ENCODE peak calls at places on chromosome 4, in ten cellular contexts. F is lung, D is H9, X is hepatocyte, W is endothelial cell, A is GM06990, E is A549, U is HFF-Myc, N is AG04449, R is D721Med. Q is an unnamed sample.

GRCh38 chr4:54077812-54078211 is 13.4 kb upstream of the CHIC2 start:
- DNase-seq in W (no peak), U (no peak), D (no peak), E (no peak), F (no peak), R (no peak), A (no peak), X (no peak), N (no peak), Q (no peak)

GRCh38 chr4:87949961-87950360 is 25.6 kb upstream of the SPP1 start:
- DNase-seq in W (no peak), U (no peak), R (no peak), N (no peak), D (no peak), X (no peak), E (peak), A (no peak), F (no peak), Q (peak)

GRCh38 chr4:143358923-143359694 is 22.4 kb downstream of the GAB1 start:
- DNase-seq in R (no peak), E (peak), U (peak), F (peak), W (no peak), N (no peak), X (peak), D (no peak), A (no peak), Q (peak)

GRCh38 chr4:141858437-141858836 is 222.1 kb downstream of the IL15 start:
- DNase-seq in U (no peak), D (no peak), E (no peak), N (no peak), F (no peak), A (no peak), R (no peak), W (no peak), X (no peak), Q (no peak)

GRCh38 chr4:184860018-184860530 is 34.3 kb upstream of the ACSL1 start:
- DNase-seq in F (no peak), R (no peak), N (no peak), E (no peak), W (no peak), D (no peak), A (peak), U (no peak), X (no peak), Q (no peak)

GRCh38 chr4:153618831-153619230 is 65.2 kb upstream of the TLR2 start:
- DNase-seq in F (no peak), E (no peak), A (no peak), D (no peak), N (no peak), U (no peak), R (no peak), W (no peak), X (no peak), Q (peak)

GRCh38 chr4:87005369-87005689 is 70.5 kb downstream of the AFF1 start:
- DNase-seq in R (no peak), F (no peak), W (no peak), X (no peak), N (no peak), D (no peak), E (no peak), A (no peak), U (no peak), Q (no peak)

GRCh38 chr4:111681270-111681669 is 464.0 kb upstream of the FAM241A start:
- DNase-seq in W (no peak), R (no peak), D (no peak), N (no peak), A (no peak), X (no peak), F (no peak), E (no peak), U (no peak), Q (no peak)

GRCh38 chr4:168441412-168441811 is 38.9 kb downstream of the DDX60L start:
- DNase-seq in R (no peak), U (no peak), A (no peak), X (no peak), N (no peak), F (no peak), D (no peak), W (no peak), E (no peak), Q (no peak)

GRCh38 chr4:168865854-168866253 is 144.2 kb downstream of the CBR4 start:
- DNase-seq in X (no peak), U (no peak), F (no peak), R (no peak), W (no peak), E (no peak), N (no peak), D (no peak), A (no peak), Q (no peak)

GRCh38 chr4:186948361-186949291 is 225.0 kb upstream of the FAT1 start:
- DNase-seq in X (peak), A (no peak), U (no peak), R (no peak), N (no peak), E (peak), F (no peak), D (peak), W (peak), Q (peak)

GRCh38 chr4:37788782-37789181 is 37.7 kb upstream of the PGM2 start:
- DNase-seq in A (no peak), D (no peak), W (no peak), F (no peak), E (no peak), N (no peak), X (no peak), U (no peak), R (no peak), Q (no peak)

GRCh38 chr4:140018931-140019618 is 134.9 kb downstream of the MAML3 start:
- DNase-seq in N (no peak), F (no peak), U (no peak), A (no peak), E (peak), X (peak), D (no peak), R (no peak), W (no peak), Q (peak)

GRCh38 chr4:153620352-153620751 is 63.7 kb upstream of the TLR2 start:
- DNase-seq in F (no peak), D (no peak), W (no peak), U (peak), N (peak), A (no peak), X (no peak), E (no peak), R (no peak), Q (peak)

GRCh38 chr4:155961575-155961974 is 7.9 kb upstream of the CTSO start:
- DNase-seq in E (no peak), X (no peak), D (no peak), U (no peak), R (no peak), F (no peak), A (no peak), N (no peak), W (no peak), Q (no peak)

GRCh38 chr4:85637778-85638177 is 162.8 kb downstream of the ARHGAP24 start:
- DNase-seq in W (no peak), A (no peak), D (no peak), U (no peak), X (no peak), N (no peak), E (no peak), R (no peak), F (no peak), Q (no peak)

GRCh38 chr4:76023381-76023780 is at the start of gene CXCL10:
- DNase-seq in X (no peak), A (no peak), D (no peak), F (no peak), R (no peak), N (no peak), E (no peak), W (no peak), U (no peak), Q (no peak)

GRCh38 chr4:163701915-163702314 is 207.4 kb downstream of the TMA16 start:
- DNase-seq in W (no peak), E (no peak), U (no peak), D (no peak), N (no peak), X (no peak), R (no peak), F (no peak), A (peak), Q (peak)

GRCh38 chr4:97252615-97253154 is 890.6 kb downstream of the STPG2 start:
- DNase-seq in U (no peak), F (no peak), E (no peak), X (no peak), N (no peak), A (no peak), W (no peak), R (no peak), D (no peak), Q (no peak)

GRCh38 chr4:19945501-19945900 is 306.2 kb upstream of the SLIT2 start:
- DNase-seq in X (no peak), F (no peak), W (no peak), E (no peak), R (no peak), N (no peak), U (peak), D (no peak), A (no peak), Q (no peak)

GRCh38 chr4:16496501-16496900 is 270.2 kb upstream of the TAPT1 start:
- DNase-seq in E (no peak), F (no peak), X (no peak), N (peak), U (peak), R (no peak), A (no peak), D (no peak), W (no peak), Q (peak)

GRCh38 chr4:125681240-125681639 is 366.5 kb downstream of the FAT4 start:
- DNase-seq in A (no peak), R (no peak), E (no peak), N (no peak), U (no peak), W (no peak), D (no peak), F (no peak), X (no peak), Q (no peak)

GRCh38 chr4:69951602-69952001 is 13.9 kb downstream of the CSN2 start:
- DNase-seq in X (no peak), E (no peak), F (no peak), N (no peak), W (no peak), D (no peak), R (no peak), A (no peak), U (no peak), Q (no peak)

GRCh38 chr4:121107507-121107906 is 35.2 kb upstream of the NDNF start:
- DNase-seq in W (no peak), E (no peak), U (no peak), A (no peak), X (no peak), R (no peak), D (no peak), F (no peak), N (no peak), Q (no peak)

GRCh38 chr4:121113680-121114079 is 41.3 kb upstream of the NDNF start:
- DNase-seq in W (no peak), D (no peak), N (no peak), X (no peak), A (no peak), E (no peak), R (no peak), U (no peak), F (no peak), Q (no peak)

GRCh38 chr4:121114756-121115155 is 42.4 kb upstream of the NDNF start:
- DNase-seq in A (no peak), U (no peak), D (no peak), E (no peak), X (no peak), F (no peak), W (no peak), R (no peak), N (no peak), Q (no peak)

GRCh38 chr4:121108557-121108956 is 36.2 kb upstream of the NDNF start:
- DNase-seq in W (no peak), F (no peak), N (no peak), U (no peak), D (no peak), R (no peak), X (no peak), E (no peak), A (no peak), Q (no peak)

DNA sequence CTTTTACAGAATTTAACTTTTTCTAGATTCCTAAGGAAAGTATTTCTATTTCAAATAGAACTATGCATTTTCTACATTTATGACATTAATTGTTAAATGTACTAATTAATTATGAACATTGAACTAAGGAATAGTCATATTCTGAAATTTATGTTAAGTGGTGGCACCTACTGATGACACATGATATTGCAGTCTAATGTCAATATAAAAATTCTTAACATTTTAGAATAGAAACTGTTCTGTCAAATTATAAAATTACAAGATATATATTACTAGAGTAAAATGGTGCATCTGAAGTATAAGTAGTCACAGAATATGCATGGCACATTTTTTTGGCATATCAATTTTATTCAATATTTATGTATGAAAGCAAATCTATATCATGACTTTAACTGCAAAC is 40.2 kb upstream of the NDNF start:
- DNase-seq in D (no peak), R (no peak), X (no peak), N (no peak), A (no peak), E (no peak), U (no peak), F (no peak), W (no peak), Q (no peak)
- TF ChIP-seq CTCF in D (peak), R (peak), X (peak), N (no peak), A (no peak), E (no peak), U (no peak), F (no peak), W (peak), Q (peak)

DNA sequence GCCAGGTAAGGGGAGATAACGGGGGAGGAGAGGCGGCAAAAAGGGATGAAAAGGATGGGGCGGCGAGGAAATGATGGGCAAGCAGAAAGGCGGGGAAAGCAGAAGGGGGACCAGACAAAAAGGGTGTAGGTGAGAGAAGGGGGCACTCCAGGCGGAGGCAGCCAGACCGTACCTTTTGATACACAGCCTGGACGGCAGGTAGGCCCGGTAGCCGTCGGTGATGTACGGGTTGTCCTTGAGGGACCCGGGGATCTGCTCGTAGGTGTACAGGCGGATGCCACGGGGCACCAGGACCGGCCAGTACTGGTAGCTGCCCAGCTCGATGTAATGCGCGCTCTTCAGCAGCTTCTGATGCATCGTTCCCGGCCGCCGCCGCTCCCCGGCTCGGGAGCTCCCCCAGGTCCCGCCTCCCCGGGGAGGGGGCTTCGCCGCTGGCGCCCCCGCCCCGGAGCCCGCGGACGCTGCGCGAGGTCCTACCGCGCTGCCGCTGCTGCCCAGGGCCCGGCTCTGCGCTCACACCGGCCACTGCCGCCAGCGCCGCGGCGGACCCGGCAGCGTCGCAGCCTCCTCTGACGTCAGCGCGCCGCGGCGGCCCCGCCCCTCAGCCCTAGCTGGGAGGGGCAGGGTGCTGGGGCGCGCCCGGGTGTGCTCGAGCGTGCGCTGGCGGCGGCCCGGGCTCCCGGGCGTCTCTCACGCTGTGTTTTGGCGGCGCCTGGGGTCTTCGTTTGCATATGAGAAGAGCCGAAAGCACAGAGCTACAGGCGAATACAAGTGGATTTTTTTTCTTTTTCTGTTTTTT is at the start of gene PAQR3:
- DNase-seq in F (peak), A (peak), W (peak), E (peak), R (peak), X (peak), U (no peak), D (peak), N (no peak), Q (peak)
- TF ChIP-seq CTCF in F (no peak), A (no peak), W (no peak), E (no peak), R (no peak), X (no peak), U (no peak), D (no peak), N (no peak), Q (no peak)

DNA sequence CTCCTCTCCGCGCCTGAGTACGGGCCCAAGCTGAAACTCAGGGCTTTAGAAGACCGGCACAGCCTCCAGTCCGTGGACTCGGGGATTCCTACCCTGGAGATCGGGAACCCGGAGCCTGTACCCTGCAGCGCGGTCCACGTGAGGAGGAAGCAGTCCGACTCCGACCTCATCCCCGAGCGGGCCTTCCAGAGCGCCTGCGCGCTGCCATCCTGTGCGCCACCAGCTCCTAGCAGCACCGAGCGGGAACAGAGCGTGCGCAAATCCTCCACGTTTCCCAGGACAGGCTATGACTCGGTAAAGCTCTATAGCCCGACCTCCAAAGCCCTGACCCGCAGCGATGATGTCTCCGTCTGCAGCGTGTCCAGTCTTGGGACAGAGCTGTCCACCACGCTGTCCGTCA is 13.9 kb downstream of the TBC1D14 start:
- DNase-seq in F (no peak), A (no peak), W (no peak), D (no peak), E (no peak), X (no peak), R (no peak), U (no peak), N (no peak), Q (no peak)
- TF ChIP-seq CTCF in F (no peak), A (no peak), W (no peak), D (no peak), E (no peak), X (no peak), R (no peak), U (no peak), N (no peak), Q (no peak)

GRCh38 chr4:177159600-177159999 is 150.1 kb upstream of the NEIL3 start:
- DNase-seq in N (no peak), D (peak), X (no peak), R (no peak), W (no peak), A (no peak), F (no peak), E (no peak), U (no peak), Q (no peak)

DNA sequence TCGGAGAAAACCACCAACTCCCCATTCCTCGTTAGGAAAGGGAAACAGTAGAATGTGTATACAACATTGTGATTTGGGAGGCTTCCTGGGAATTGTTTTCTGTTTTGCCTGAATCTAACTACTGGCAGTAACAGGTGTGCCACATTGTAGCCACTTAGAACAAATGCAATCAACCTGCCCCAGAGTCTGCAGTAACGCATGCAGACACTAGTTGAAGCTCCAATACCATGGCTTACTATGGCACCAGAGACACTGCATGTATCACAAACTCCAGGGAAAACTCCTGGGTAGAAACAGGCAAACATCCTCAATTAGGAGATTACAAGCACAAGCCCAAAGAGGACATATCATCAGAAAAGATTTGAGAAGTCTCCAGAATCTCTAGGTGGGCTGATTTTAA is 154.2 kb upstream of the NEIL3 start:
- DNase-seq in U (no peak), A (no peak), W (no peak), R (no peak), E (peak), N (no peak), F (no peak), D (peak), X (no peak), Q (no peak)
- TF ChIP-seq CTCF in U (no peak), A (no peak), W (no peak), R (no peak), E (no peak), N (no peak), F (no peak), D (peak), X (no peak), Q (no peak)

GRCh38 chr4:81472249-81473085 is 760 bp upstream of the RASGEF1B start:
- DNase-seq in W (peak), A (no peak), F (peak), R (no peak), X (peak), N (no peak), E (peak), D (peak), U (no peak), Q (peak)
- TF ChIP-seq CTCF in W (peak), A (peak), F (no peak), R (peak), X (peak), N (no peak), E (no peak), D (peak), U (peak), Q (peak)

GRCh38 chr4:56641494-56642051 is 39.5 kb downstream of the HOPX start:
- DNase-seq in D (no peak), F (no peak), N (peak), U (peak), E (peak), X (peak), A (no peak), W (no peak), R (no peak), Q (peak)
- TF ChIP-seq CTCF in D (no peak), F (no peak), N (no peak), U (peak), E (no peak), X (no peak), A (peak), W (no peak), R (no peak), Q (peak)

GRCh38 chr4:6594826-6595355 is 19.9 kb downstream of the MAN2B2 start:
- DNase-seq in U (no peak), A (no peak), R (no peak), D (no peak), W (no peak), F (no peak), E (no peak), N (no peak), X (no peak), Q (peak)
- TF ChIP-seq CTCF in U (no peak), A (no peak), R (no peak), D (no peak), W (no peak), F (no peak), E (no peak), N (no peak), X (no peak), Q (no peak)

GRCh38 chr4:188372856-188373255 is 233.6 kb downstream of the TRIML1 start:
- DNase-seq in F (no peak), X (peak), A (no peak), E (peak), N (no peak), W (no peak), D (no peak), R (no peak), U (peak), Q (no peak)
- TF ChIP-seq CTCF in F (no peak), X (peak), A (no peak), E (peak), N (no peak), W (no peak), D (peak), R (no peak), U (no peak), Q (no peak)

DNA sequence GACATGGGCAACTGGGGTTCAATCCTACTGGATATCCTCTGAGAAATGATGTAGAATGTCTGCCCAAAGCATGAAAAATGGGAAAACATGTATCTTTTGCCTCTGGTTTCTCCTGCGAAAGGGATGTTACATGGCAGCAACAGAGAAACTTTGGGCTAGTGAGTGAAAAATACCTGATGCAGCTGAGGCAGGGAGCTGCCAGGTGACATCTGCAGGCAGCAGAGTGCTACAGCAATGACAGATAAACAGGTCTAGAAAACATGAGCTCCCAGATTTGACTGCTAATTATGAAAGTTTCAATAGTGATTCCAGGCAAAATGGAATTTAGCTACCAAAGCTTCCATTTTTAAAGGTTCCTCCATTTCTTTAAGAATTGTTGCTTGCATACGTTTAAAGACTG is 4.8 kb upstream of the CXCL1 start:
- DNase-seq in A (no peak), N (no peak), D (peak), R (no peak), W (no peak), E (peak), F (no peak), U (no peak), X (peak), Q (no peak)
- TF ChIP-seq CTCF in A (peak), N (peak), D (peak), R (no peak), W (no peak), E (peak), F (peak), U (peak), X (peak), Q (peak)

GRCh38 chr4:47002593-47002992 is 9.2 kb upstream of the GABRA4 start:
- DNase-seq in W (no peak), E (no peak), N (no peak), X (no peak), F (no peak), D (no peak), A (no peak), U (no peak), R (no peak), Q (peak)
- TF ChIP-seq CTCF in W (no peak), E (no peak), N (peak), X (peak), F (no peak), D (peak), A (peak), U (peak), R (peak), Q (peak)

Q was measured in HFFc6.